ENCODE peak calls at places on chromosomes 13 and 19, in six cellular contexts. One of them, this sample, is unnamed.

GRCh38 chr19:57974434-57974833 is at the start of gene C19orf18:
- ATAC-seq in HCT116: no peak
- ATAC-seq in left lobe of liver: no peak
- ATAC-seq in upper lobe of right lung: no peak
- ATAC-seq in omental fat pad: no peak
- ATAC-seq in pancreas: no peak
- ATAC-seq in this sample: no peak

GRCh38 chr13:112885782-112886268 is 83.2 kb upstream of the MCF2L start:
- ATAC-seq in HCT116: peak; percentile 95
- ATAC-seq in left lobe of liver: peak; percentile 92
- ATAC-seq in upper lobe of right lung: peak; percentile 72
- ATAC-seq in omental fat pad: peak; percentile 84
- ATAC-seq in pancreas: peak; percentile 96
- ATAC-seq in this sample: peak; percentile 95

GRCh38 chr19:38739440-38740251 is 4.6 kb downstream of the CAPN12 start:
- ATAC-seq in HCT116: no peak
- ATAC-seq in left lobe of liver: no peak
- ATAC-seq in upper lobe of right lung: no peak
- ATAC-seq in omental fat pad: no peak
- ATAC-seq in pancreas: no peak
- ATAC-seq in this sample: no peak

GRCh38 chr19:50897191-50897607 is 14.0 kb downstream of the KLK4 start:
- ATAC-seq in HCT116: no peak
- ATAC-seq in left lobe of liver: no peak
- ATAC-seq in upper lobe of right lung: no peak
- ATAC-seq in omental fat pad: no peak
- ATAC-seq in pancreas: no peak
- ATAC-seq in this sample: no peak

GRCh38 chr13:40434516-40435397 is 231.7 kb downstream of the FOXO1 start:
- ATAC-seq in HCT116: no peak
- ATAC-seq in left lobe of liver: no peak
- ATAC-seq in upper lobe of right lung: no peak
- ATAC-seq in omental fat pad: no peak
- ATAC-seq in pancreas: no peak
- ATAC-seq in this sample: no peak

GRCh38 chr13:46559272-46559805 is 6.4 kb downstream of the LRCH1 start:
- ATAC-seq in HCT116: no peak
- ATAC-seq in left lobe of liver: no peak
- ATAC-seq in upper lobe of right lung: no peak
- ATAC-seq in omental fat pad: no peak
- ATAC-seq in pancreas: no peak
- ATAC-seq in this sample: no peak

GRCh38 chr19:10921909-10922637 is 6.4 kb downstream of the YIPF2 start:
- ATAC-seq in HCT116: peak; percentile 28
- ATAC-seq in left lobe of liver: no peak
- ATAC-seq in upper lobe of right lung: no peak
- ATAC-seq in omental fat pad: no peak
- ATAC-seq in pancreas: no peak
- ATAC-seq in this sample: no peak

GRCh38 chr13:46684287-46685001 is 112.5 kb downstream of the ESD start:
- ATAC-seq in HCT116: peak; percentile 34
- ATAC-seq in left lobe of liver: peak; percentile 65
- ATAC-seq in upper lobe of right lung: peak; percentile 39
- ATAC-seq in omental fat pad: no peak
- ATAC-seq in pancreas: no peak
- ATAC-seq in this sample: no peak

GRCh38 chr19:47762615-47763308 is 15.7 kb upstream of the SELENOW start:
- ATAC-seq in HCT116: no peak
- ATAC-seq in left lobe of liver: peak; percentile 47
- ATAC-seq in upper lobe of right lung: peak; percentile 40
- ATAC-seq in omental fat pad: peak; percentile 26
- ATAC-seq in pancreas: no peak
- ATAC-seq in this sample: peak; percentile 25

GRCh38 chr19:55086730-55087541 is 11.3 kb downstream of the EPS8L1 start:
- ATAC-seq in HCT116: no peak
- ATAC-seq in left lobe of liver: peak; percentile 78
- ATAC-seq in upper lobe of right lung: peak; percentile 89
- ATAC-seq in omental fat pad: peak; percentile 67
- ATAC-seq in pancreas: peak; percentile 64
- ATAC-seq in this sample: peak; percentile 93

GRCh38 chr13:79457390-79457789 is 23.6 kb upstream of the NDFIP2 start:
- ATAC-seq in HCT116: no peak
- ATAC-seq in left lobe of liver: no peak
- ATAC-seq in upper lobe of right lung: no peak
- ATAC-seq in omental fat pad: no peak
- ATAC-seq in pancreas: no peak
- ATAC-seq in this sample: no peak

GRCh38 chr13:30456290-30456689 is 9.4 kb downstream of the HMGB1 start:
- ATAC-seq in HCT116: no peak
- ATAC-seq in left lobe of liver: peak; percentile 42
- ATAC-seq in upper lobe of right lung: no peak
- ATAC-seq in omental fat pad: no peak
- ATAC-seq in pancreas: no peak
- ATAC-seq in this sample: peak; percentile 31

GRCh38 chr19:33108161-33108560 is 23.8 kb upstream of the WDR88 start:
- ATAC-seq in HCT116: no peak
- ATAC-seq in left lobe of liver: no peak
- ATAC-seq in upper lobe of right lung: no peak
- ATAC-seq in omental fat pad: no peak
- ATAC-seq in pancreas: no peak
- ATAC-seq in this sample: no peak

GRCh38 chr19:12938054-12938535 is 314 bp upstream of the CALR start:
- ATAC-seq in HCT116: peak; percentile 90
- ATAC-seq in left lobe of liver: peak; percentile 80
- ATAC-seq in upper lobe of right lung: peak; percentile 93
- ATAC-seq in omental fat pad: peak; percentile 94
- ATAC-seq in pancreas: peak; percentile 92
- ATAC-seq in this sample: peak; percentile 97

GRCh38 chr19:31064486-31064885 is 284.8 kb downstream of the TSHZ3 start:
- ATAC-seq in HCT116: no peak
- ATAC-seq in left lobe of liver: no peak
- ATAC-seq in upper lobe of right lung: no peak
- ATAC-seq in omental fat pad: no peak
- ATAC-seq in pancreas: no peak
- ATAC-seq in this sample: no peak

This sample was measured in gastroesophageal sphincter.